ENCODE peak calls at places on chromosomes 3 and 15, in nine cellular contexts. N, T, L, V, P, S, U, A and E are unnamed samples.

GRCh38 chr3:44080507-44080906 is 161.2 kb upstream of the TOPAZ1 start:
- DNase-seq in N (no peak), L (no peak), T (no peak), V (no peak), U (no peak), P (no peak), A (no peak), S (no peak), E (no peak)

GRCh38 chr15:65286069-65286703 is 497 bp downstream of the PARP16 start:
- DNase-seq in U (no peak), T (peak; percentile 60), L (no peak), A (no peak), V (peak; percentile 43), P (no peak), N (no peak), S (peak; percentile 60), E (peak; percentile 33)

GRCh38 chr3:162034368-162034767 is 537.8 kb downstream of the OTOL1 start:
- DNase-seq in V (no peak), A (no peak), P (no peak), L (peak; percentile 69), U (peak; percentile 54), N (no peak), S (no peak), T (no peak), E (no peak)

GRCh38 chr3:197253243-197253947 is 45.0 kb downstream of the DLG1 start:
- DNase-seq in A (no peak), N (no peak), V (no peak), S (no peak), T (no peak), U (no peak), L (no peak), P (no peak), E (no peak)

GRCh38 chr3:177629276-177629675 is 432.0 kb upstream of the TBL1XR1 start:
- DNase-seq in N (no peak), T (no peak), A (no peak), V (no peak), U (no peak), S (no peak), L (no peak), P (no peak), E (no peak)

GRCh38 chr15:94584833-94585244 is 353.5 kb downstream of the MCTP2 start:
- DNase-seq in A (peak; percentile 18), P (no peak), L (no peak), T (no peak), U (no peak), V (peak; percentile 63), N (no peak), S (peak; percentile 12), E (no peak)

GRCh38 chr3:15510493-15510892 is 11.0 kb downstream of the COLQ start:
- DNase-seq in T (no peak), S (no peak), U (no peak), A (no peak), N (no peak), P (peak; percentile 43), L (no peak), V (no peak), E (no peak)

GRCh38 chr3:79477242-79477641 is 290.6 kb downstream of the ROBO1 start:
- DNase-seq in T (no peak), S (no peak), N (no peak), U (no peak), V (no peak), A (no peak), P (no peak), L (no peak), E (no peak)

GRCh38 chr3:65751123-65751700 is 287.5 kb downstream of the MAGI1 start:
- DNase-seq in T (peak; percentile 26), V (peak; percentile 80), U (peak; percentile 34), P (peak; percentile 65), N (no peak), L (peak; percentile 11), S (peak; percentile 76), A (peak; percentile 16), E (peak; percentile 30)

GRCh38 chr15:53962646-53963561 is 15.3 kb upstream of the UNC13C start:
- DNase-seq in A (no peak), U (no peak), S (peak; percentile 73), V (peak; percentile 49), N (no peak), P (peak; percentile 30), T (peak; percentile 4), L (no peak), E (peak; percentile 10)

GRCh38 chr3:179100652-179101051 is 29.0 kb upstream of the ZMAT3 start:
- DNase-seq in U (peak; percentile 50), T (no peak), P (no peak), L (no peak), S (no peak), V (no peak), N (no peak), A (peak; percentile 19), E (no peak)

GRCh38 chr3:42214064-42214463 is 51.9 kb downstream of the CCK start:
- DNase-seq in U (no peak), A (no peak), S (no peak), T (no peak), V (no peak), L (no peak), N (no peak), P (no peak), E (no peak)

GRCh38 chr3:104133630-104134029 is 1233.1 kb upstream of the ALCAM start:
- DNase-seq in N (no peak), A (no peak), U (no peak), V (no peak), L (no peak), T (no peak), S (no peak), P (peak; percentile 81), E (no peak)

GRCh38 chr3:27914199-27914598 is 192.1 kb upstream of the EOMES start:
- DNase-seq in T (no peak), N (no peak), U (no peak), A (no peak), L (no peak), V (no peak), S (peak; percentile 28), P (peak; percentile 52), E (no peak)

GRCh38 chr3:160434071-160434470 is 15.5 kb downstream of the TRIM59 start:
- DNase-seq in U (peak; percentile 60), T (no peak), P (no peak), A (no peak), V (no peak), S (no peak), N (no peak), L (peak; percentile 49), E (no peak)

GRCh38 chr3:101725192-101725889 is 927 bp downstream of the CEP97 start:
- DNase-seq in S (peak; percentile 56), T (peak; percentile 22), U (peak; percentile 5), L (no peak), A (peak; percentile 20), V (peak; percentile 20), P (peak; percentile 37), N (no peak), E (no peak)

GRCh38 chr3:129577925-129578742 is 28.3 kb downstream of the PLXND1 start:
- DNase-seq in T (no peak), P (no peak), L (no peak), N (no peak), S (no peak), A (no peak), V (no peak), U (no peak), E (no peak)

GRCh38 chr3:52346623-52347530 is 30.8 kb downstream of the DNAH1 start:
- DNase-seq in S (no peak), N (no peak), V (no peak), A (no peak), P (no peak), T (peak; percentile 47), U (peak; percentile 84), L (peak; percentile 18), E (no peak)

DNA sequence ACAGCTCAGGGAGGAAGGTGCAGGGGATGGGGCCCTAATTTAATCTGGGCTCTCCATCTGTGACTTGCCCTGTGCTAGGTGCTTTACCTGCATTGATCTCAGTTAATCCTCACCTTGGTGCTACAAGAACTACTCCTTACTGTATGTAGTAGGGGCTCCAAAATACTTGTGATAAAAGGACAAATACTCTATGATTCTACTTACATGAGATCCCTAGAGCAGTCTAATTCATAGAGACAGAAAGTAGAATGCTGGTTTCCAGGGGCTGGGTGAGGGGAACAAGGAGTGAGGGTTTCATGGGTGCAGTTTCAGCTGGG is 67.2 kb downstream of the SLC6A1 start:
- DNase-seq in U (no peak), S (no peak), P (no peak), L (no peak), T (no peak), A (no peak), N (no peak), V (no peak), E (no peak)
- TF ChIP-seq CTCF in U (no peak), S (no peak), P (no peak), L (no peak), T (no peak), A (no peak), N (no peak), V (no peak), E (peak; percentile 4)

GRCh38 chr15:66497502-66498455 is at the start of gene SNAPC5:
- DNase-seq in T (peak; percentile 97), P (peak; percentile 98), U (peak; percentile 91), S (peak; percentile 99), N (peak; percentile 99), A (peak; percentile 94), L (peak; percentile 88), V (peak; percentile 99), E (peak; percentile 96)

GRCh38 chr15:66494262-66494661 is 3.3 kb downstream of the SNAPC5 start:
- DNase-seq in V (no peak), U (no peak), N (no peak), P (no peak), A (no peak), L (no peak), S (no peak), T (no peak), E (no peak)

GRCh38 chr15:66502491-66502890 is 2.2 kb downstream of the RPL4 start:
- DNase-seq in U (no peak), V (no peak), T (no peak), L (no peak), S (no peak), N (no peak), A (no peak), P (no peak), E (no peak)

GRCh38 chr15:66496951-66497501 is 536 bp downstream of the SNAPC5 start:
- DNase-seq in T (no peak), L (no peak), S (peak; percentile 21), U (no peak), P (no peak), A (peak; percentile 13), V (no peak), N (no peak), E (no peak)

GRCh38 chr15:66498501-66499386 is 1.2 kb upstream of the SNAPC5 start:
- DNase-seq in N (no peak), V (no peak), P (no peak), U (peak; percentile 51), A (no peak), S (no peak), T (no peak), L (no peak), E (no peak)
- TF ChIP-seq CTCF in N (peak; percentile 25), V (peak; percentile 74), P (peak; percentile 52), U (peak; percentile 48), A (no peak), S (no peak), T (peak; percentile 8), L (peak; percentile 14), E (peak; percentile 53)

GRCh38 chr15:62021991-62022600 is 38.2 kb downstream of the VPS13C start:
- DNase-seq in U (no peak), V (no peak), P (no peak), N (no peak), T (no peak), S (no peak), L (no peak), A (no peak), E (no peak)
- TF ChIP-seq CTCF in U (no peak), V (peak; percentile 60), P (peak; percentile 74), N (peak; percentile 20), T (no peak), S (no peak), L (peak; percentile 35), A (no peak), E (peak; percentile 50)

GRCh38 chr15:95843241-95843851 is 487.2 kb upstream of the NR2F2 start:
- DNase-seq in S (no peak), L (peak; percentile 96), T (peak; percentile 24), U (no peak), P (no peak), A (peak; percentile 30), V (no peak), N (no peak), E (no peak)
- TF ChIP-seq CTCF in S (no peak), L (no peak), T (no peak), U (no peak), P (no peak), A (no peak), V (no peak), N (no peak), E (no peak)